ENCODE peak calls at places on chromosomes 11 and 22, in seven cellular contexts. B, J, A, W, C, M and F are unnamed samples.

GRCh38 chr11:45885274-45885920 is at the start of gene MAPK8IP1:
- DNase-seq in B (no peak), J (peak), A (peak), W (peak), C (peak), M (no peak), F (peak)

GRCh38 chr11:84993386-84993785 is 633.8 kb downstream of the DLG2 start:
- DNase-seq in B (no peak), J (no peak), A (peak), W (no peak), C (no peak), M (no peak), F (no peak)

GRCh38 chr22:35995345-35995744 is 33.3 kb downstream of the RBFOX2 start:
- DNase-seq in B (no peak), J (no peak), A (no peak), W (no peak), C (no peak), M (no peak), F (no peak)

GRCh38 chr11:71998649-71999310 is at the start of gene IL18BP:
- DNase-seq in B (no peak), J (no peak), A (no peak), W (no peak), C (no peak), M (no peak), F (no peak)

GRCh38 chr22:41367039-41367679 is 14.6 kb upstream of the TEF start:
- DNase-seq in B (peak), J (peak), A (peak), W (no peak), C (peak), M (peak), F (peak)

GRCh38 chr11:486189-486588 is 20.9 kb downstream of the RNH1 start:
- DNase-seq in B (no peak), J (no peak), A (no peak), W (no peak), C (no peak), M (no peak), F (no peak)

GRCh38 chr11:115990004-115990447 is 485.8 kb upstream of the CADM1 start:
- DNase-seq in B (no peak), J (peak), A (no peak), W (peak), C (no peak), M (no peak), F (no peak)

GRCh38 chr11:128625766-128626165 is 38.4 kb upstream of the ETS1 start:
- DNase-seq in B (no peak), J (no peak), A (no peak), W (no peak), C (no peak), M (no peak), F (no peak)

GRCh38 chr11:99418927-99419707 is 398.4 kb downstream of the CNTN5 start:
- DNase-seq in B (no peak), J (no peak), A (no peak), W (no peak), C (no peak), M (no peak), F (no peak)

GRCh38 chr11:31815743-31816466 is 4.8 kb upstream of the PAX6 start:
- DNase-seq in B (no peak), J (peak), A (no peak), W (no peak), C (no peak), M (no peak), F (no peak)

GRCh38 chr11:45659031-45659817 is 6.2 kb downstream of the CHST1 start:
- DNase-seq in B (no peak), J (no peak), A (no peak), W (no peak), C (no peak), M (no peak), F (no peak)

GRCh38 chr11:112253605-112254242 is 6.9 kb downstream of the PLET1 start:
- DNase-seq in B (no peak), J (no peak), A (no peak), W (no peak), C (no peak), M (no peak), F (no peak)

GRCh38 chr22:36277482-36278291 is 24.8 kb downstream of the APOL1 start:
- DNase-seq in B (peak), J (peak), A (peak), W (peak), C (peak), M (no peak), F (peak)

GRCh38 chr22:43272869-43273318 is 70.3 kb downstream of the SCUBE1 start:
- DNase-seq in B (no peak), J (no peak), A (no peak), W (no peak), C (no peak), M (no peak), F (no peak)

GRCh38 chr11:45804806-45805304 is at the start of gene SLC35C1:
- DNase-seq in B (peak), J (peak), A (peak), W (peak), C (peak), M (peak), F (peak)

GRCh38 chr22:35958334-35958733 is 70.3 kb downstream of the RBFOX2 start:
- DNase-seq in B (no peak), J (no peak), A (no peak), W (no peak), C (no peak), M (no peak), F (no peak)

GRCh38 chr22:30249049-30250038 is 2.8 kb upstream of the LIF start:
- DNase-seq in B (no peak), J (no peak), A (peak), W (no peak), C (no peak), M (no peak), F (no peak)

GRCh38 chr11:17978553-17979287 is 34.1 kb downstream of the SERGEF start:
- DNase-seq in B (no peak), J (peak), A (peak), W (no peak), C (peak), M (peak), F (peak)

GRCh38 chr11:17927041-17927440 is 85.8 kb downstream of the SERGEF start:
- DNase-seq in B (no peak), J (no peak), A (no peak), W (no peak), C (no peak), M (no peak), F (no peak)

GRCh38 chr11:117449111-117449693 is 121.5 kb downstream of the CEP164 start:
- DNase-seq in B (no peak), J (no peak), A (no peak), W (no peak), C (peak), M (no peak), F (no peak)

GRCh38 chr22:20783844-20784723 is 10.2 kb downstream of the SERPIND1 start:
- DNase-seq in B (peak), J (peak), A (peak), W (peak), C (peak), M (peak), F (peak)

GRCh38 chr22:36344106-36344827 is 43.5 kb downstream of the MYH9 start:
- DNase-seq in B (no peak), J (no peak), A (no peak), W (no peak), C (no peak), M (no peak), F (no peak)

GRCh38 chr22:47307326-47307725 is 544.9 kb downstream of the TBC1D22A start:
- DNase-seq in B (peak), J (no peak), A (peak), W (no peak), C (no peak), M (no peak), F (no peak)

GRCh38 chr11:99822846-99823565 is 802.3 kb downstream of the CNTN5 start:
- DNase-seq in B (no peak), J (no peak), A (no peak), W (no peak), C (no peak), M (no peak), F (no peak)

GRCh38 chr11:48170176-48170839 is 46.3 kb upstream of the OR4B1 start:
- DNase-seq in B (no peak), J (no peak), A (peak), W (no peak), C (no peak), M (no peak), F (peak)

GRCh38 chr11:94297967-94298576 is 6.3 kb upstream of the IZUMO1R start:
- DNase-seq in B (no peak), J (no peak), A (no peak), W (no peak), C (no peak), M (no peak), F (no peak)

GRCh38 chr11:130313383-130314183 is 1.1 kb downstream of the ZBTB44 start:
- DNase-seq in B (no peak), J (no peak), A (peak), W (no peak), C (no peak), M (no peak), F (peak)

GRCh38 chr11:44741976-44742375 is 15.2 kb downstream of the TSPAN18 start:
- DNase-seq in B (no peak), J (no peak), A (no peak), W (no peak), C (no peak), M (no peak), F (no peak)

GRCh38 chr11:64186205-64187165 is 514 bp downstream of the STIP1 start:
- DNase-seq in B (no peak), J (no peak), A (peak), W (no peak), C (no peak), M (no peak), F (no peak)

GRCh38 chr11:103396237-103396636 is 287.0 kb downstream of the DYNC2H1 start:
- DNase-seq in B (peak), J (no peak), A (no peak), W (no peak), C (no peak), M (no peak), F (no peak)

GRCh38 chr22:31968022-31968421 is 23.7 kb downstream of the YWHAH start:
- DNase-seq in B (no peak), J (no peak), A (no peak), W (no peak), C (no peak), M (no peak), F (no peak)

GRCh38 chr11:77207019-77207485 is 79.0 kb downstream of the MYO7A start:
- DNase-seq in B (no peak), J (no peak), A (no peak), W (no peak), C (no peak), M (no peak), F (no peak)

GRCh38 chr22:36405671-36406070 is 17.9 kb upstream of the MYH9 start:
- DNase-seq in B (no peak), J (no peak), A (no peak), W (no peak), C (no peak), M (no peak), F (no peak)

GRCh38 chr11:93908689-93909088 is 58.3 kb upstream of the VSTM5 start:
- DNase-seq in B (peak), J (no peak), A (peak), W (no peak), C (peak), M (no peak), F (no peak)

GRCh38 chr11:123381817-123382554 is 48.1 kb upstream of the GRAMD1B start:
- DNase-seq in B (no peak), J (no peak), A (no peak), W (peak), C (no peak), M (no peak), F (no peak)

GRCh38 chr22:39530692-39531331 is 1.7 kb downstream of the RPS19BP1 start:
- DNase-seq in B (no peak), J (peak), A (peak), W (no peak), C (no peak), M (no peak), F (peak)

GRCh38 chr11:1101318-1102089 is 26.8 kb downstream of the MUC2 start:
- DNase-seq in B (no peak), J (no peak), A (no peak), W (no peak), C (no peak), M (no peak), F (no peak)

GRCh38 chr22:44500623-44501022 is 2.6 kb upstream of the RTL6 start:
- DNase-seq in B (no peak), J (no peak), A (no peak), W (no peak), C (no peak), M (peak), F (no peak)

GRCh38 chr11:75276696-75277095 is 36.1 kb downstream of the TPBGL start:
- DNase-seq in B (no peak), J (no peak), A (no peak), W (no peak), C (no peak), M (peak), F (no peak)